ENCODE peak calls at places on chromosome 7, in ten cellular contexts. One of them, this sample, is unnamed.

GRCh38 chr7:128343554-128344430 is at the start of gene RBM28:
- DNase-seq in nephron progenitor cell: peak
- DNase-seq in H4: peak
- DNase-seq in NCI-H2081: peak
- DNase-seq in Right ventricle myocardium inferior: peak
- DNase-seq in endothelial cell: peak
- DNase-seq in mammary epithelial cell: peak
- DNase-seq in right cardiac atrium: peak
- DNase-seq in activated naive CD8-positive, alpha-beta T cell treated with anti-CD3 and anti-CD28 coated beads, Interleukin-2, amount 50 U/mL, for 24 hours: peak
- DNase-seq in iris pigment epithelial cell: peak
- DNase-seq in this sample: peak

GRCh38 chr7:44533301-44534055 is 7.7 kb downstream of the NPC1L1 start:
- DNase-seq in nephron progenitor cell: no peak
- DNase-seq in H4: no peak
- DNase-seq in NCI-H2081: no peak
- DNase-seq in Right ventricle myocardium inferior: peak
- DNase-seq in endothelial cell: no peak
- DNase-seq in mammary epithelial cell: no peak
- DNase-seq in right cardiac atrium: no peak
- DNase-seq in activated naive CD8-positive, alpha-beta T cell treated with anti-CD3 and anti-CD28 coated beads, Interleukin-2, amount 50 U/mL, for 24 hours: no peak
- DNase-seq in iris pigment epithelial cell: no peak
- DNase-seq in this sample: no peak

GRCh38 chr7:112481833-112482669 is 1.3 kb downstream of the LSMEM1 start:
- DNase-seq in nephron progenitor cell: no peak
- DNase-seq in H4: peak
- DNase-seq in NCI-H2081: no peak
- DNase-seq in Right ventricle myocardium inferior: no peak
- DNase-seq in endothelial cell: no peak
- DNase-seq in mammary epithelial cell: peak
- DNase-seq in right cardiac atrium: peak
- DNase-seq in activated naive CD8-positive, alpha-beta T cell treated with anti-CD3 and anti-CD28 coated beads, Interleukin-2, amount 50 U/mL, for 24 hours: no peak
- DNase-seq in iris pigment epithelial cell: peak
- DNase-seq in this sample: peak

GRCh38 chr7:132437730-132438129 is 138.5 kb downstream of the PLXNA4 start:
- DNase-seq in nephron progenitor cell: no peak
- DNase-seq in H4: no peak
- DNase-seq in NCI-H2081: no peak
- DNase-seq in Right ventricle myocardium inferior: no peak
- DNase-seq in endothelial cell: no peak
- DNase-seq in mammary epithelial cell: no peak
- DNase-seq in right cardiac atrium: peak
- DNase-seq in activated naive CD8-positive, alpha-beta T cell treated with anti-CD3 and anti-CD28 coated beads, Interleukin-2, amount 50 U/mL, for 24 hours: peak
- DNase-seq in iris pigment epithelial cell: no peak
- DNase-seq in this sample: peak

GRCh38 chr7:47901542-47901941 is 46.7 kb downstream of the PKD1L1 start:
- DNase-seq in nephron progenitor cell: peak
- DNase-seq in H4: peak
- DNase-seq in NCI-H2081: no peak
- DNase-seq in Right ventricle myocardium inferior: no peak
- DNase-seq in endothelial cell: no peak
- DNase-seq in mammary epithelial cell: no peak
- DNase-seq in right cardiac atrium: no peak
- DNase-seq in activated naive CD8-positive, alpha-beta T cell treated with anti-CD3 and anti-CD28 coated beads, Interleukin-2, amount 50 U/mL, for 24 hours: no peak
- DNase-seq in iris pigment epithelial cell: peak
- DNase-seq in this sample: peak

GRCh38 chr7:109984726-109985125 is 1106.2 kb upstream of the LRRN3 start:
- DNase-seq in nephron progenitor cell: no peak
- DNase-seq in H4: no peak
- DNase-seq in NCI-H2081: no peak
- DNase-seq in Right ventricle myocardium inferior: no peak
- DNase-seq in endothelial cell: no peak
- DNase-seq in mammary epithelial cell: no peak
- DNase-seq in right cardiac atrium: no peak
- DNase-seq in activated naive CD8-positive, alpha-beta T cell treated with anti-CD3 and anti-CD28 coated beads, Interleukin-2, amount 50 U/mL, for 24 hours: no peak
- DNase-seq in iris pigment epithelial cell: no peak
- DNase-seq in this sample: no peak

GRCh38 chr7:150401861-150402631 is 22.9 kb downstream of the ZNF775 start:
- DNase-seq in nephron progenitor cell: no peak
- DNase-seq in H4: no peak
- DNase-seq in NCI-H2081: no peak
- DNase-seq in Right ventricle myocardium inferior: no peak
- DNase-seq in endothelial cell: no peak
- DNase-seq in mammary epithelial cell: no peak
- DNase-seq in right cardiac atrium: no peak
- DNase-seq in activated naive CD8-positive, alpha-beta T cell treated with anti-CD3 and anti-CD28 coated beads, Interleukin-2, amount 50 U/mL, for 24 hours: no peak
- DNase-seq in iris pigment epithelial cell: no peak
- DNase-seq in this sample: no peak

GRCh38 chr7:72112530-72112929 is 299.6 kb downstream of the CALN1 start:
- DNase-seq in nephron progenitor cell: no peak
- DNase-seq in H4: no peak
- DNase-seq in NCI-H2081: no peak
- DNase-seq in Right ventricle myocardium inferior: no peak
- DNase-seq in endothelial cell: no peak
- DNase-seq in mammary epithelial cell: no peak
- DNase-seq in right cardiac atrium: no peak
- DNase-seq in activated naive CD8-positive, alpha-beta T cell treated with anti-CD3 and anti-CD28 coated beads, Interleukin-2, amount 50 U/mL, for 24 hours: no peak
- DNase-seq in iris pigment epithelial cell: no peak
- DNase-seq in this sample: no peak

GRCh38 chr7:1940402-1940786 is 270.3 kb downstream of the ELFN1 start:
- DNase-seq in nephron progenitor cell: no peak
- DNase-seq in H4: peak
- DNase-seq in NCI-H2081: no peak
- DNase-seq in Right ventricle myocardium inferior: peak
- DNase-seq in endothelial cell: no peak
- DNase-seq in mammary epithelial cell: no peak
- DNase-seq in right cardiac atrium: peak
- DNase-seq in activated naive CD8-positive, alpha-beta T cell treated with anti-CD3 and anti-CD28 coated beads, Interleukin-2, amount 50 U/mL, for 24 hours: peak
- DNase-seq in iris pigment epithelial cell: peak
- DNase-seq in this sample: peak

GRCh38 chr7:137871173-137871915 is 24.6 kb upstream of the DGKI start:
- DNase-seq in nephron progenitor cell: no peak
- DNase-seq in H4: no peak
- DNase-seq in NCI-H2081: no peak
- DNase-seq in Right ventricle myocardium inferior: no peak
- DNase-seq in endothelial cell: no peak
- DNase-seq in mammary epithelial cell: no peak
- DNase-seq in right cardiac atrium: no peak
- DNase-seq in activated naive CD8-positive, alpha-beta T cell treated with anti-CD3 and anti-CD28 coated beads, Interleukin-2, amount 50 U/mL, for 24 hours: no peak
- DNase-seq in iris pigment epithelial cell: peak
- DNase-seq in this sample: no peak

GRCh38 chr7:71563276-71563675 is 431.3 kb downstream of the GALNT17 start:
- DNase-seq in nephron progenitor cell: no peak
- DNase-seq in H4: no peak
- DNase-seq in NCI-H2081: no peak
- DNase-seq in Right ventricle myocardium inferior: no peak
- DNase-seq in endothelial cell: no peak
- DNase-seq in mammary epithelial cell: no peak
- DNase-seq in right cardiac atrium: no peak
- DNase-seq in activated naive CD8-positive, alpha-beta T cell treated with anti-CD3 and anti-CD28 coated beads, Interleukin-2, amount 50 U/mL, for 24 hours: no peak
- DNase-seq in iris pigment epithelial cell: no peak
- DNase-seq in this sample: no peak

GRCh38 chr7:84232653-84233052 is 38.1 kb upstream of the SEMA3A start:
- DNase-seq in nephron progenitor cell: no peak
- DNase-seq in H4: peak
- DNase-seq in NCI-H2081: no peak
- DNase-seq in Right ventricle myocardium inferior: no peak
- DNase-seq in endothelial cell: no peak
- DNase-seq in mammary epithelial cell: peak
- DNase-seq in right cardiac atrium: no peak
- DNase-seq in activated naive CD8-positive, alpha-beta T cell treated with anti-CD3 and anti-CD28 coated beads, Interleukin-2, amount 50 U/mL, for 24 hours: no peak
- DNase-seq in iris pigment epithelial cell: peak
- DNase-seq in this sample: no peak

GRCh38 chr7:131072505-131073091 is 255.1 kb upstream of the MKLN1 start:
- DNase-seq in nephron progenitor cell: no peak
- DNase-seq in H4: peak
- DNase-seq in NCI-H2081: no peak
- DNase-seq in Right ventricle myocardium inferior: no peak
- DNase-seq in endothelial cell: no peak
- DNase-seq in mammary epithelial cell: peak
- DNase-seq in right cardiac atrium: no peak
- DNase-seq in activated naive CD8-positive, alpha-beta T cell treated with anti-CD3 and anti-CD28 coated beads, Interleukin-2, amount 50 U/mL, for 24 hours: no peak
- DNase-seq in iris pigment epithelial cell: no peak
- DNase-seq in this sample: peak

GRCh38 chr7:12941512-12941911 is 254.1 kb downstream of the ARL4A start:
- DNase-seq in nephron progenitor cell: no peak
- DNase-seq in H4: no peak
- DNase-seq in NCI-H2081: no peak
- DNase-seq in Right ventricle myocardium inferior: no peak
- DNase-seq in endothelial cell: no peak
- DNase-seq in mammary epithelial cell: peak
- DNase-seq in right cardiac atrium: no peak
- DNase-seq in activated naive CD8-positive, alpha-beta T cell treated with anti-CD3 and anti-CD28 coated beads, Interleukin-2, amount 50 U/mL, for 24 hours: no peak
- DNase-seq in iris pigment epithelial cell: peak
- DNase-seq in this sample: no peak

GRCh38 chr7:88109612-88110011 is 110.2 kb downstream of the SRI start:
- DNase-seq in nephron progenitor cell: no peak
- DNase-seq in H4: no peak
- DNase-seq in NCI-H2081: peak
- DNase-seq in Right ventricle myocardium inferior: no peak
- DNase-seq in endothelial cell: no peak
- DNase-seq in mammary epithelial cell: no peak
- DNase-seq in right cardiac atrium: no peak
- DNase-seq in activated naive CD8-positive, alpha-beta T cell treated with anti-CD3 and anti-CD28 coated beads, Interleukin-2, amount 50 U/mL, for 24 hours: no peak
- DNase-seq in iris pigment epithelial cell: no peak
- DNase-seq in this sample: no peak

GRCh38 chr7:133253522-133253882 is 624 bp downstream of the EXOC4 start:
- DNase-seq in nephron progenitor cell: peak
- DNase-seq in H4: no peak
- DNase-seq in NCI-H2081: no peak
- DNase-seq in Right ventricle myocardium inferior: no peak
- DNase-seq in endothelial cell: peak
- DNase-seq in mammary epithelial cell: peak
- DNase-seq in right cardiac atrium: no peak
- DNase-seq in activated naive CD8-positive, alpha-beta T cell treated with anti-CD3 and anti-CD28 coated beads, Interleukin-2, amount 50 U/mL, for 24 hours: peak
- DNase-seq in iris pigment epithelial cell: peak
- DNase-seq in this sample: no peak

GRCh38 chr7:51025668-51026067 is 243.0 kb upstream of the GRB10 start:
- DNase-seq in nephron progenitor cell: no peak
- DNase-seq in H4: no peak
- DNase-seq in NCI-H2081: no peak
- DNase-seq in Right ventricle myocardium inferior: no peak
- DNase-seq in endothelial cell: no peak
- DNase-seq in mammary epithelial cell: no peak
- DNase-seq in right cardiac atrium: no peak
- DNase-seq in activated naive CD8-positive, alpha-beta T cell treated with anti-CD3 and anti-CD28 coated beads, Interleukin-2, amount 50 U/mL, for 24 hours: no peak
- DNase-seq in iris pigment epithelial cell: no peak
- DNase-seq in this sample: no peak

GRCh38 chr7:134954197-134955082 is 31.9 kb upstream of the AGBL3 start:
- DNase-seq in nephron progenitor cell: no peak
- DNase-seq in H4: peak
- DNase-seq in NCI-H2081: peak
- DNase-seq in Right ventricle myocardium inferior: no peak
- DNase-seq in endothelial cell: no peak
- DNase-seq in mammary epithelial cell: no peak
- DNase-seq in right cardiac atrium: no peak
- DNase-seq in activated naive CD8-positive, alpha-beta T cell treated with anti-CD3 and anti-CD28 coated beads, Interleukin-2, amount 50 U/mL, for 24 hours: no peak
- DNase-seq in iris pigment epithelial cell: peak
- DNase-seq in this sample: peak

GRCh38 chr7:129859188-129859587 is 93.6 kb downstream of the UBE2H start:
- DNase-seq in nephron progenitor cell: no peak
- DNase-seq in H4: no peak
- DNase-seq in NCI-H2081: no peak
- DNase-seq in Right ventricle myocardium inferior: no peak
- DNase-seq in endothelial cell: no peak
- DNase-seq in mammary epithelial cell: peak
- DNase-seq in right cardiac atrium: no peak
- DNase-seq in activated naive CD8-positive, alpha-beta T cell treated with anti-CD3 and anti-CD28 coated beads, Interleukin-2, amount 50 U/mL, for 24 hours: no peak
- DNase-seq in iris pigment epithelial cell: peak
- DNase-seq in this sample: no peak

GRCh38 chr7:92669616-92670153 is 79.5 kb upstream of the FAM133B start:
- DNase-seq in nephron progenitor cell: no peak
- DNase-seq in H4: no peak
- DNase-seq in NCI-H2081: no peak
- DNase-seq in Right ventricle myocardium inferior: no peak
- DNase-seq in endothelial cell: no peak
- DNase-seq in mammary epithelial cell: peak
- DNase-seq in right cardiac atrium: no peak
- DNase-seq in activated naive CD8-positive, alpha-beta T cell treated with anti-CD3 and anti-CD28 coated beads, Interleukin-2, amount 50 U/mL, for 24 hours: no peak
- DNase-seq in iris pigment epithelial cell: peak
- DNase-seq in this sample: no peak

GRCh38 chr7:157930926-157931466 is 594.2 kb downstream of the DNAJB6 start:
- DNase-seq in nephron progenitor cell: no peak
- DNase-seq in H4: no peak
- DNase-seq in NCI-H2081: no peak
- DNase-seq in Right ventricle myocardium inferior: no peak
- DNase-seq in endothelial cell: no peak
- DNase-seq in mammary epithelial cell: no peak
- DNase-seq in right cardiac atrium: no peak
- DNase-seq in activated naive CD8-positive, alpha-beta T cell treated with anti-CD3 and anti-CD28 coated beads, Interleukin-2, amount 50 U/mL, for 24 hours: no peak
- DNase-seq in iris pigment epithelial cell: no peak
- DNase-seq in this sample: no peak

GRCh38 chr7:39413866-39414668 is 152.1 kb upstream of the YAE1 start:
- DNase-seq in nephron progenitor cell: peak
- DNase-seq in H4: peak
- DNase-seq in NCI-H2081: peak
- DNase-seq in Right ventricle myocardium inferior: peak
- DNase-seq in endothelial cell: peak
- DNase-seq in mammary epithelial cell: peak
- DNase-seq in right cardiac atrium: peak
- DNase-seq in activated naive CD8-positive, alpha-beta T cell treated with anti-CD3 and anti-CD28 coated beads, Interleukin-2, amount 50 U/mL, for 24 hours: peak
- DNase-seq in iris pigment epithelial cell: peak
- DNase-seq in this sample: no peak

GRCh38 chr7:128705891-128706333 is 33.2 kb upstream of the CALU start:
- DNase-seq in nephron progenitor cell: no peak
- DNase-seq in H4: no peak
- DNase-seq in NCI-H2081: peak
- DNase-seq in Right ventricle myocardium inferior: no peak
- DNase-seq in endothelial cell: no peak
- DNase-seq in mammary epithelial cell: no peak
- DNase-seq in right cardiac atrium: no peak
- DNase-seq in activated naive CD8-positive, alpha-beta T cell treated with anti-CD3 and anti-CD28 coated beads, Interleukin-2, amount 50 U/mL, for 24 hours: no peak
- DNase-seq in iris pigment epithelial cell: peak
- DNase-seq in this sample: peak

GRCh38 chr7:32241636-32242035 is 171.4 kb upstream of the PDE1C start:
- DNase-seq in nephron progenitor cell: no peak
- DNase-seq in H4: no peak
- DNase-seq in NCI-H2081: no peak
- DNase-seq in Right ventricle myocardium inferior: no peak
- DNase-seq in endothelial cell: no peak
- DNase-seq in mammary epithelial cell: no peak
- DNase-seq in right cardiac atrium: no peak
- DNase-seq in activated naive CD8-positive, alpha-beta T cell treated with anti-CD3 and anti-CD28 coated beads, Interleukin-2, amount 50 U/mL, for 24 hours: no peak
- DNase-seq in iris pigment epithelial cell: no peak
- DNase-seq in this sample: no peak

GRCh38 chr7:134602921-134603394 is 43.7 kb upstream of the BPGM start:
- DNase-seq in nephron progenitor cell: no peak
- DNase-seq in H4: peak
- DNase-seq in NCI-H2081: no peak
- DNase-seq in Right ventricle myocardium inferior: no peak
- DNase-seq in endothelial cell: no peak
- DNase-seq in mammary epithelial cell: no peak
- DNase-seq in right cardiac atrium: no peak
- DNase-seq in activated naive CD8-positive, alpha-beta T cell treated with anti-CD3 and anti-CD28 coated beads, Interleukin-2, amount 50 U/mL, for 24 hours: no peak
- DNase-seq in iris pigment epithelial cell: peak
- DNase-seq in this sample: peak

GRCh38 chr7:75737856-75738603 is 711 bp downstream of the HIP1 start:
- DNase-seq in nephron progenitor cell: peak
- DNase-seq in H4: no peak
- DNase-seq in NCI-H2081: no peak
- DNase-seq in Right ventricle myocardium inferior: no peak
- DNase-seq in endothelial cell: peak
- DNase-seq in mammary epithelial cell: no peak
- DNase-seq in right cardiac atrium: peak
- DNase-seq in activated naive CD8-positive, alpha-beta T cell treated with anti-CD3 and anti-CD28 coated beads, Interleukin-2, amount 50 U/mL, for 24 hours: no peak
- DNase-seq in iris pigment epithelial cell: no peak
- DNase-seq in this sample: no peak

GRCh38 chr7:1593091-1593866 is 23.4 kb upstream of the PSMG3 start:
- DNase-seq in nephron progenitor cell: no peak
- DNase-seq in H4: no peak
- DNase-seq in NCI-H2081: no peak
- DNase-seq in Right ventricle myocardium inferior: peak
- DNase-seq in endothelial cell: peak
- DNase-seq in mammary epithelial cell: no peak
- DNase-seq in right cardiac atrium: peak
- DNase-seq in activated naive CD8-positive, alpha-beta T cell treated with anti-CD3 and anti-CD28 coated beads, Interleukin-2, amount 50 U/mL, for 24 hours: no peak
- DNase-seq in iris pigment epithelial cell: peak
- DNase-seq in this sample: no peak

GRCh38 chr7:116316838-116317612 is 106.7 kb downstream of the TES start:
- DNase-seq in nephron progenitor cell: no peak
- DNase-seq in H4: peak
- DNase-seq in NCI-H2081: no peak
- DNase-seq in Right ventricle myocardium inferior: no peak
- DNase-seq in endothelial cell: no peak
- DNase-seq in mammary epithelial cell: peak
- DNase-seq in right cardiac atrium: peak
- DNase-seq in activated naive CD8-positive, alpha-beta T cell treated with anti-CD3 and anti-CD28 coated beads, Interleukin-2, amount 50 U/mL, for 24 hours: peak
- DNase-seq in iris pigment epithelial cell: peak
- DNase-seq in this sample: peak

This sample was measured in COLO829.